ENCODE peak calls at places on chromosomes 5 and 9, in six cellular contexts. F is heart right ventricle, R is progenitor cell of endocrine pancreas, H is A549, W is T-cell, Q is endodermal cell. Z is an unnamed sample.

GRCh38 chr5:14223372-14223771 is 80.2 kb downstream of the TRIO start:
- DNase-seq in F (no peak), R (no peak), H (no peak), W (no peak), Q (no peak), Z (no peak)

GRCh38 chr9:115006660-115007059 is 76.3 kb upstream of the TNFSF8 start:
- DNase-seq in F (no peak), R (no peak), H (no peak), W (no peak), Q (no peak), Z (peak)

GRCh38 chr5:140251527-140251973 is 51.4 kb downstream of the PFDN1 start:
- DNase-seq in F (no peak), R (no peak), H (peak), W (peak), Q (no peak), Z (no peak)

GRCh38 chr5:1184163-1184470 is 17.3 kb upstream of the SLC6A19 start:
- DNase-seq in F (no peak), R (no peak), H (no peak), W (no peak), Q (no peak), Z (no peak)

GRCh38 chr9:84207443-84208032 is 133.0 kb downstream of the SLC28A3 start:
- DNase-seq in F (no peak), R (no peak), H (no peak), W (no peak), Q (no peak), Z (no peak)

GRCh38 chr9:79129865-79130480 is 441.8 kb upstream of the TLE4 start:
- DNase-seq in F (peak), R (peak), H (peak), W (peak), Q (peak), Z (peak)

GRCh38 chr9:660227-660626 is 181.3 kb upstream of the DMRT1 start:
- DNase-seq in F (no peak), R (no peak), H (no peak), W (no peak), Q (no peak), Z (no peak)

GRCh38 chr9:114098660-114099522 is at the start of gene KIF12:
- DNase-seq in F (no peak), R (peak), H (peak), W (no peak), Q (peak), Z (no peak)

GRCh38 chr5:2610986-2611385 is 140.5 kb downstream of the IRX2 start:
- DNase-seq in F (no peak), R (no peak), H (no peak), W (no peak), Q (no peak), Z (no peak)

Z was measured in aorta.